ENCODE peak calls at places on chromosomes 1 and 21, in eight cellular contexts. G, F, P, Q, T, W, S and E are unnamed samples.

GRCh38 chr1:205939690-205940330 is 3.4 kb downstream of the SLC26A9 start:
- DNase-seq in G (no peak), T (no peak), Q (no peak), W (no peak), F (peak), S (no peak), P (no peak), E (peak)

GRCh38 chr21:42203936-42204335 is 15.0 kb upstream of the ABCG1 start:
- DNase-seq in P (no peak), F (no peak), T (no peak), Q (no peak), S (no peak), W (no peak), G (no peak), E (no peak)

GRCh38 chr1:225851810-225852209 is 30.4 kb downstream of the TMEM63A start:
- DNase-seq in W (no peak), F (no peak), G (peak), T (no peak), P (no peak), Q (no peak), S (no peak), E (no peak)

GRCh38 chr1:117014209-117014608 is 12.6 kb downstream of the CD101 start:
- DNase-seq in P (no peak), G (no peak), Q (no peak), W (no peak), S (no peak), T (no peak), F (no peak), E (no peak)

GRCh38 chr1:100343897-100344296 is 8.4 kb upstream of the CDC14A start:
- DNase-seq in G (no peak), W (no peak), F (no peak), P (no peak), S (no peak), Q (no peak), T (no peak), E (no peak)

GRCh38 chr1:7298145-7298544 is 473.0 kb upstream of the VAMP3 start:
- DNase-seq in Q (no peak), P (no peak), W (no peak), G (no peak), T (no peak), F (peak), S (no peak), E (no peak)

GRCh38 chr1:17826165-17826488 is 71.0 kb downstream of the ACTL8 start:
- DNase-seq in P (peak), Q (no peak), F (peak), S (peak), T (no peak), G (peak), W (no peak), E (peak)

GRCh38 chr1:4170953-4171352 is 270.9 kb upstream of the C1orf174 start:
- DNase-seq in S (no peak), G (no peak), F (no peak), T (no peak), P (no peak), W (no peak), Q (no peak), E (no peak)

GRCh38 chr1:183676515-183677189 is 23.5 kb upstream of the APOBEC4 start:
- DNase-seq in P (no peak), G (no peak), T (no peak), F (no peak), W (no peak), S (peak), Q (no peak), E (no peak)

GRCh38 chr1:175035860-175036259 is 12.6 kb upstream of the MRPS14 start:
- DNase-seq in G (no peak), Q (no peak), W (no peak), T (no peak), F (no peak), P (no peak), S (no peak), E (no peak)

GRCh38 chr21:45130324-45130774 is 56.0 kb downstream of the ADARB1 start:
- DNase-seq in T (no peak), S (peak), P (no peak), W (peak), F (no peak), Q (no peak), G (no peak), E (no peak)

GRCh38 chr1:53826367-53826766 is 11.7 kb downstream of the NDC1 start:
- DNase-seq in F (no peak), G (no peak), T (no peak), P (no peak), W (peak), S (peak), Q (no peak), E (no peak)

GRCh38 chr1:182249201-182249676 is 142.4 kb downstream of the GLUL start:
- DNase-seq in W (no peak), Q (no peak), P (no peak), T (no peak), S (no peak), F (peak), G (peak), E (no peak)

GRCh38 chr1:21631944-21632887 is 36.9 kb downstream of the RAP1GAP start:
- DNase-seq in T (no peak), P (no peak), S (no peak), W (no peak), Q (no peak), G (no peak), F (no peak), E (no peak)

GRCh38 chr1:171251741-171252300 is 3.5 kb downstream of the FMO1 start:
- DNase-seq in F (no peak), T (no peak), W (no peak), S (peak), G (peak), Q (no peak), P (peak), E (peak)

GRCh38 chr1:29864431-29865022 is 628.2 kb downstream of the PTPRU start:
- DNase-seq in W (no peak), Q (no peak), F (no peak), G (no peak), P (no peak), S (no peak), T (no peak), E (no peak)
- H3K4me3 ChIP-seq in W (no peak), Q (no peak), F (no peak), G (no peak), P (no peak), S (no peak), T (no peak), E (no peak)

GRCh38 chr1:22636927-22637326 is 499 bp downstream of the C1QA start:
- DNase-seq in S (no peak), F (no peak), Q (no peak), T (no peak), P (no peak), W (no peak), G (no peak), E (no peak)

GRCh38 chr1:22641247-22641646 is 2.2 kb upstream of the C1QC start:
- DNase-seq in S (no peak), F (no peak), G (no peak), W (no peak), P (no peak), T (no peak), Q (no peak), E (no peak)

GRCh38 chr1:22638476-22639234 is 2.2 kb downstream of the C1QA start:
- DNase-seq in Q (no peak), F (no peak), P (no peak), S (no peak), G (no peak), W (no peak), T (no peak), E (no peak)

GRCh38 chr1:22637952-22638445 is 1.6 kb downstream of the C1QA start:
- DNase-seq in Q (no peak), T (no peak), F (no peak), S (no peak), G (no peak), P (no peak), W (no peak), E (no peak)

DNA sequence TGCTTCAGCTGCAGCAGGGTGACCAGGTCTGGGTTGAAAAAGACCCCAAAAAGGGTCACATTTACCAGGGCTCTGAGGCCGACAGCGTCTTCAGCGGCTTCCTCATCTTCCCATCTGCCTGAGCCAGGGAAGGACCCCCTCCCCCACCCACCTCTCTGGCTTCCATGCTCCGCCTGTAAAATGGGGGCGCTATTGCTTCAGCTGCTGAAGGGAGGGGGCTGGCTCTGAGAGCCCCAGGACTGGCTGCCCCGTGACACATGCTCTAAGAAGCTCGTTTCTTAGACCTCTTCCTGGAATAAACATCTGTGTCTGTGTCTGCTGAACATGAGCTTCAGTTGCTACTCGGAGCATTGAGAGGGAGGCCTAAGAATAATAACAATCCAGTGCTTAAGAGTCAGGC is 2.9 kb downstream of the C1QA start:
- DNase-seq in T (no peak), Q (no peak), F (peak), G (peak), P (no peak), W (peak), S (peak), E (peak)
- H3K4me3 ChIP-seq in T (no peak), Q (no peak), F (no peak), G (no peak), P (no peak), W (no peak), S (no peak), E (no peak)

GRCh38 chr1:151838491-151839412 is 868 bp downstream of the C2CD4D start:
- DNase-seq in W (no peak), S (no peak), P (no peak), F (peak), T (no peak), G (peak), Q (no peak), E (no peak)
- H3K4me3 ChIP-seq in W (peak), S (peak), P (peak), F (peak), T (peak), G (peak), Q (peak), E (no peak)

DNA sequence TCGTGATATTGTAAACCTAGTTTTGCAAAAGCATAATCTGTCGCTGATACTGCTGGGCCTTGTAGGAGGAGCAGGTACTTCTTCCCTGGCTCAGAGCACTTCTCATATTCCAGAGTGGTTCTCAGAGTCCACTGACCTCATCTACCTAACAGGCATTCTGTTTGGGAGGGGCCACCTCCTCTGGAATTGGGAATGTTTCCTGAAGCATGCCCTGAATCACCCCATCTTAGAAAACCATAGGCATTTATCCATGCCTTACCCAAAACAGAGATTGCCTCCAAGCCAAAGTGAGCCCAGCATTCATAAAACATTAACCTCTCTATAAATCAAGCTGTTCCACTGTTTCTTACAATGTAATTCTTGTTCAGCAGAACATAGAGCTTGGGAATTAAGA is 35.1 kb downstream of the SLC44A3 start:
- DNase-seq in G (no peak), W (no peak), F (no peak), Q (no peak), T (no peak), S (no peak), P (no peak), E (no peak)
- H3K4me3 ChIP-seq in G (no peak), W (no peak), F (no peak), Q (no peak), T (no peak), S (no peak), P (no peak), E (no peak)

DNA sequence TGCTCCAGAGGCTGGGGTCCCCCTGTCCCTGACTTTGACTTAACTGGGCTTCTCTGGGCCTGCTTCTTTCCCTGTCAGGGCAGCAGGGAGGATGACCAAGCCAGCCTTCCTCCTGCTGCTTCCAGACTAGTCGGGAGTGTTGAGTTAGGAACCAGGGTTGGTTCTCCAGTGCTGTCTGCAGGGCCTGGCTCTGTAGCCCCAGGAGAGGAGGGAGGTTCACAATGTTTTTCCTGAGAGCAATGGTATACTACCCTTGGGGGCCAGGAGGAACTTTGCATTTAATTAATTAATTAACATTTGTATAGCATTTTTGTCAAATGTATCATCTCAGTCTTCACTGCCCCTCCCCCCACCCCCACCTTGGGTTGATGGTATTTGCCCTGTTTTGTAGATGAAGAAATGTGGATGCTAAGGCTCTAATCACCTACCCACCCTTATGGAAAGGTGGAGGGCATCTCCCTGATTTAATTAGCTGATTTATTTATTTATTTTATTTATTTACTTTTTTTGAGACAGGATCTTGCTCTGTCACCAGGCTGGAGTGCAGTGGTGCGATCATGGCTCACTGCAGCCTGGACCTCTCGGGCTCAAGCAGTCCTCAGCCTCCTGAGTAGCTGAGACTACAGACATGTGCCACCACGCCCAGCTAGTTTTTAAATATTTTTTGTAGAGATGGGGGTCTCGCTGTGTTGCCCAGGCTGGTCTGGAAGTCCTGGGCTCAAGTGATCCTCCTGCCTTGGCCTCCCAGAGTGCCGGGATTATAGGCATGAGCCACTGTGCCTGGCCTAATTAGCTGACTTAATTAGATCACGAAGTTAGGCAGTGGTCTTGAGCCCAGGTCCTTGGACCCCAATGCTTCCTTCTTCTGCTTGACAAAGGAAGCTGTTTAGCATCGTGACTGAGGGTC is 6.6 kb downstream of the H6PD start:
- DNase-seq in W (no peak), G (no peak), T (no peak), Q (no peak), P (peak), S (no peak), F (no peak), E (no peak)
- H3K4me3 ChIP-seq in W (no peak), G (no peak), T (no peak), Q (no peak), P (no peak), S (no peak), F (no peak), E (no peak)

DNA sequence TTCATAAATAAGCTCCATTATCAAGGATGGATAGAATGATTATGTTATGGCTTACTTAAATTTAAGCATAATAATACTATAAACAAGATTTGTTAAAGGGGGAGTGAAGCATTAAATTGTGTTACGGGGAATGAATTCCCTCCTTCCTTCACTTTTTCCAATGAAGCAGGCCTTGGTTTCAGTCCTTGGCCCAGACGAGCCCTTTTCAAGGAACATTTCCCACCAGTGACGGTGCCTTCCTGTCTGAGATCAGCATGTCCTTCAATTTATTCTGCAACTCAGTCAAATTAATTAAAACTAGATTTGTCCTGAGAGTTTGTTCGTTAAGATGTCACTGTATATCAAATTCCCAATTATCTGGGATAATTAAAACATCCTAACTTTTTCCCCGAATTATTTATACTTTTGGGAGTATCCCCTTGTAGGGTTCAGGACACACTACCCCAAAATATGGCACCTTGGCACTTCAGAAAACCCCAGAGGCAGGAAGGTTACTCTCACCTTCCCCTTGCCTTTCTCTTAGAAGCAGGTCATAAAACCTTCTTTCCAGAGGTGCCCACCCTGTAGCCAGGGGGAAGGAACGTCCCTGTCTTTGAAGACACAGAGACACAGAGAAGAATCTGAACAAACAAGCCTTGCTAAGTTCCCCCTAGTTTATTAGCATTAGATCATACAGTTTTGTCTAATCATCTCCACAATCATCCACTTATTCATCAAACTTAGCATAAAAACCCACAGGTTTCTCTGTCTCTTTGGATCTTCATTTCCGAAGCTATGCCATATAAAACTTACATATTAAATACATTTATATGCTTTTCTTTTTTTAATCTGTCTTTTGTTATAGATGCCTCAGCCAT is 86.2 kb upstream of the ARHGAP29 start:
- DNase-seq in F (no peak), T (no peak), G (no peak), W (no peak), S (no peak), Q (no peak), P (no peak), E (no peak)
- H3K4me3 ChIP-seq in F (no peak), T (no peak), G (no peak), W (no peak), S (no peak), Q (no peak), P (no peak), E (no peak)

DNA sequence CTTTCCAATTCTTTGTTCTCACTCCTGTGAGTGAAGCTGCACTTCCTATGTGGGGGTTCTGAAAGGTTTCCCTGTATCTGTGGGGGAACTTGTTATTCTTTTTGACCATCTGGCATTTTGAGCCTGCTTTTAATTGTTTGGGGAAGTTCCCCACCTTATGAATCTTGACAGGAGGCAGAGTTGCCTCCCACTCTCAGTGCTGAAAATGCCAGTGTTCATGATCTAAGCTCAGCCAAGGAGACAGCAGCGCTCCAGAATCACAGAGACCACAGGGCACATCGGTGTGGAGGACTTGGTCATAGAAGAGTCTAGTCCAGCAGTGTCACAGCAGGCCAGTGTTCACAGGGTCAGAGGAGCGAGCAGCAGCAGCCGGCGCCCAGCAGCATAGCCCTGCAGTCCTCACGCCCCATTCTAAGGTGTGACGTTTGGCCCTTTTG is 63.8 kb upstream of the PRDX6 start:
- DNase-seq in P (no peak), W (no peak), G (peak), Q (no peak), T (no peak), S (no peak), F (no peak), E (no peak)
- H3K4me3 ChIP-seq in P (no peak), W (no peak), G (peak), Q (no peak), T (no peak), S (no peak), F (no peak), E (no peak)

DNA sequence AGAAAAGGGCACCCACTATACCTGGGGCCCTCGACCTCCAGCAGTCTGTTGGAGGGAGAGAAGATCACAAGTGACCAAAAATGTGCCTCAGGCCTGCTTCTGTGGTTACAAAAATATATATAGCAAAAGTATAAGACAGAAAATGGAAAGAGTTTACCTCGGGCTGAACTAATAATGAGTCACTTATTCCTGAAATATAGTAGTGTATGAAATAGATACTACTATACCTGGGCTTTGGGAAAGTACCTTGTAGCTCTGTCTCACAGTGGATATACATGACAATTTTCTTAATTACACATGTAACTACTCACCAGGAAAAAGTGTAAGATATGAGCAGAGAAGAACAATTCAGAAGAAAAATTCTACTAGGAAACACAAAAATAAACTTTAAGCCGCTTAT is 7.3 kb upstream of the APCS start:
- DNase-seq in P (no peak), G (peak), S (no peak), Q (no peak), F (no peak), W (no peak), T (no peak), E (no peak)
- H3K4me3 ChIP-seq in P (no peak), G (no peak), S (no peak), Q (no peak), F (no peak), W (no peak), T (no peak), E (no peak)

GRCh38 chr1:91885331-91885715 is 628 bp downstream of the TGFBR3 start:
- DNase-seq in T (peak), P (peak), S (peak), Q (no peak), W (no peak), F (no peak), G (peak), E (peak)
- H3K4me3 ChIP-seq in T (peak), P (peak), S (peak), Q (peak), W (peak), F (peak), G (peak), E (peak)

GRCh38 chr1:14486401-14487110 is 111.9 kb upstream of the KAZN start:
- DNase-seq in S (no peak), T (no peak), W (no peak), F (no peak), Q (no peak), P (no peak), G (no peak), E (no peak)
- H3K4me3 ChIP-seq in S (no peak), T (no peak), W (no peak), F (no peak), Q (no peak), P (no peak), G (no peak), E (no peak)